ENCODE peak calls at places on chromosomes 7 and 10, in seven cellular contexts. R, J, L, Y, Z, C and B are unnamed samples.

GRCh38 chr10:71397340-71398212 is 856 bp downstream of the CDH23 start:
- DNase-seq in R (no peak), J (peak), L (no peak), Y (no peak), Z (no peak), C (no peak), B (no peak)

GRCh38 chr7:139883814-139884213 is 54.8 kb downstream of the TBXAS1 start:
- DNase-seq in R (no peak), J (no peak), L (no peak), Y (no peak), Z (no peak), C (no peak), B (no peak)

GRCh38 chr10:110860576-110861241 is 11.0 kb upstream of the PDCD4 start:
- DNase-seq in R (peak), J (peak), L (no peak), Y (peak), Z (no peak), C (no peak), B (peak)

GRCh38 chr10:106950060-106950459 is 214.4 kb downstream of the SORCS1 start:
- DNase-seq in R (no peak), J (no peak), L (no peak), Y (no peak), Z (no peak), C (no peak), B (no peak)

GRCh38 chr7:26397326-26397725 is 105.7 kb downstream of the SNX10 start:
- DNase-seq in R (no peak), J (no peak), L (no peak), Y (no peak), Z (no peak), C (no peak), B (peak)

GRCh38 chr7:41315764-41316163 is 387.1 kb downstream of the INHBA start:
- DNase-seq in R (no peak), J (no peak), L (no peak), Y (no peak), Z (no peak), C (no peak), B (peak)

GRCh38 chr7:17815318-17815717 is 125.0 kb downstream of the SNX13 start:
- DNase-seq in R (no peak), J (no peak), L (no peak), Y (no peak), Z (no peak), C (no peak), B (no peak)

GRCh38 chr7:92833024-92833765 is 3.2 kb downstream of the CDK6 start:
- DNase-seq in R (peak), J (peak), L (peak), Y (peak), Z (no peak), C (peak), B (peak)

GRCh38 chr10:63376560-63377304 is 89.0 kb downstream of the JMJD1C start:
- DNase-seq in R (no peak), J (no peak), L (no peak), Y (peak), Z (peak), C (no peak), B (no peak)

GRCh38 chr10:36583690-36584089 is 541.7 kb upstream of the ANKRD30A start:
- DNase-seq in R (no peak), J (no peak), L (no peak), Y (no peak), Z (no peak), C (no peak), B (no peak)

GRCh38 chr10:71835671-71836593 is 15.1 kb downstream of the PSAP start:
- DNase-seq in R (peak), J (peak), L (no peak), Y (peak), Z (peak), C (peak), B (peak)

GRCh38 chr7:18689535-18689934 is 194.0 kb downstream of the HDAC9 start:
- DNase-seq in R (no peak), J (no peak), L (no peak), Y (no peak), Z (peak), C (no peak), B (no peak)

GRCh38 chr10:125187238-125188194 is 27.2 kb upstream of the CTBP2 start:
- DNase-seq in R (no peak), J (no peak), L (no peak), Y (no peak), Z (no peak), C (no peak), B (no peak)

GRCh38 chr10:76209135-76209534 is 777.7 kb downstream of the LRMDA start:
- DNase-seq in R (no peak), J (no peak), L (no peak), Y (no peak), Z (peak), C (no peak), B (no peak)

GRCh38 chr7:98423043-98423442 is 22.2 kb upstream of the BAIAP2L1 start:
- DNase-seq in R (no peak), J (no peak), L (no peak), Y (no peak), Z (no peak), C (peak), B (no peak)

GRCh38 chr10:9028211-9028610 is 973.7 kb downstream of the GATA3 start:
- DNase-seq in R (no peak), J (no peak), L (no peak), Y (no peak), Z (no peak), C (no peak), B (no peak)

GRCh38 chr10:42951486-42952251 is 125.2 kb upstream of the RET start:
- DNase-seq in R (peak), J (peak), L (no peak), Y (no peak), Z (no peak), C (no peak), B (no peak)

GRCh38 chr10:86773486-86773885 is 17.1 kb downstream of the BMPR1A start:
- DNase-seq in R (no peak), J (no peak), L (no peak), Y (no peak), Z (no peak), C (no peak), B (no peak)

GRCh38 chr10:52283174-52283573 is 30.9 kb upstream of the DKK1 start:
- DNase-seq in R (no peak), J (no peak), L (no peak), Y (no peak), Z (peak), C (no peak), B (no peak)

GRCh38 chr7:126535176-126535575 is 717.6 kb downstream of the GRM8 start:
- DNase-seq in R (no peak), J (no peak), L (peak), Y (no peak), Z (no peak), C (no peak), B (no peak)

GRCh38 chr7:121798896-121799295 is 74.1 kb upstream of the PTPRZ1 start:
- DNase-seq in R (no peak), J (no peak), L (no peak), Y (no peak), Z (no peak), C (no peak), B (peak)

GRCh38 chr7:157905740-157906461 is 569.1 kb downstream of the DNAJB6 start:
- DNase-seq in R (peak), J (no peak), L (peak), Y (no peak), Z (no peak), C (no peak), B (peak)

GRCh38 chr7:132601783-132602182 is 25.5 kb upstream of the PLXNA4 start:
- DNase-seq in R (no peak), J (no peak), L (no peak), Y (no peak), Z (no peak), C (no peak), B (no peak)

GRCh38 chr10:74624501-74624900 is 201.9 kb upstream of the KAT6B start:
- DNase-seq in R (no peak), J (no peak), L (no peak), Y (peak), Z (no peak), C (no peak), B (no peak)

GRCh38 chr10:80506189-80506575 is 31.5 kb upstream of the SH2D4B start:
- DNase-seq in R (no peak), J (no peak), L (no peak), Y (no peak), Z (no peak), C (no peak), B (no peak)

GRCh38 chr10:114605155-114605797 is 52.8 kb downstream of the ABLIM1 start:
- DNase-seq in R (no peak), J (no peak), L (no peak), Y (no peak), Z (no peak), C (no peak), B (no peak)

GRCh38 chr10:92816106-92816505 is 32.2 kb upstream of the EXOC6 start:
- DNase-seq in R (no peak), J (no peak), L (no peak), Y (no peak), Z (no peak), C (no peak), B (no peak)

GRCh38 chr10:99411546-99411945 is 18.9 kb downstream of the GOT1 start:
- DNase-seq in R (no peak), J (no peak), L (no peak), Y (no peak), Z (no peak), C (no peak), B (no peak)

GRCh38 chr10:133123746-133124356 is 36.1 kb downstream of the ADGRA1 start:
- DNase-seq in R (no peak), J (no peak), L (no peak), Y (no peak), Z (no peak), C (no peak), B (peak)

GRCh38 chr7:47420117-47420780 is 161.7 kb downstream of the TNS3 start:
- DNase-seq in R (no peak), J (no peak), L (no peak), Y (no peak), Z (no peak), C (peak), B (no peak)

GRCh38 chr10:110006358-110007170 is 1.2 kb upstream of the ADD3 start:
- DNase-seq in R (peak), J (no peak), L (no peak), Y (no peak), Z (peak), C (no peak), B (no peak)

GRCh38 chr7:157981778-157982177 is 605.8 kb downstream of the PTPRN2 start:
- DNase-seq in R (peak), J (no peak), L (no peak), Y (no peak), Z (no peak), C (no peak), B (no peak)

GRCh38 chr7:50731703-50732582 is 50.8 kb downstream of the GRB10 start:
- DNase-seq in R (no peak), J (no peak), L (no peak), Y (no peak), Z (no peak), C (no peak), B (no peak)

GRCh38 chr7:513521-514166 is 6.0 kb downstream of the PDGFA start:
- DNase-seq in R (no peak), J (no peak), L (no peak), Y (no peak), Z (peak), C (no peak), B (no peak)

GRCh38 chr10:133453516-133454203 is at the start of gene SCART1:
- DNase-seq in R (no peak), J (no peak), L (no peak), Y (no peak), Z (no peak), C (no peak), B (no peak)

GRCh38 chr10:109451879-109452278 is 471.4 kb downstream of the XPNPEP1 start:
- DNase-seq in R (no peak), J (no peak), L (no peak), Y (no peak), Z (no peak), C (no peak), B (no peak)

GRCh38 chr10:79383974-79384606 is 36.8 kb downstream of the PPIF start:
- DNase-seq in R (peak), J (no peak), L (no peak), Y (no peak), Z (no peak), C (no peak), B (peak)

GRCh38 chr10:80260295-80261243 is 28.9 kb downstream of the MAT1A start:
- DNase-seq in R (no peak), J (no peak), L (no peak), Y (no peak), Z (no peak), C (peak), B (peak)

GRCh38 chr7:112286294-112287086 is 80.0 kb downstream of the ZNF277 start:
- DNase-seq in R (no peak), J (peak), L (peak), Y (peak), Z (no peak), C (peak), B (no peak)